ENCODE peak calls at places on chromosome 21, in eight cellular contexts. M is lung, R is upper lobe of left lung, N is upper lobe of right lung, E is GM23338, V is testis, T is breast epithelium, C is colonic mucosa. J is an unnamed sample.
A peak's percentile ranks its signal among the peaks of the same experiment; 100 is the strongest.

GRCh38 chr21:44473915-44474555 is 18.7 kb downstream of the LRRC3 start:
- DNase-seq in M (no peak), R (no peak), N (no peak), E (no peak), V (no peak), T (no peak), C (no peak), J (no peak)

GRCh38 chr21:8992731-8993174 is 1528.6 kb upstream of the TPTE start:
- DNase-seq in M (no peak), R (no peak), N (no peak), E (peak; percentile 72), V (no peak), T (no peak), C (no peak), J (no peak)

GRCh38 chr21:43192501-43193081 is 23.8 kb downstream of the CRYAA start:
- DNase-seq in M (no peak), R (peak; percentile 10), N (peak; percentile 44), E (no peak), V (peak; percentile 11), T (peak; percentile 22), C (peak; percentile 13), J (peak; percentile 35)

GRCh38 chr21:43284238-43284637 is 115.4 kb downstream of the CRYAA start:
- DNase-seq in M (no peak), R (no peak), N (no peak), E (no peak), V (no peak), T (no peak), C (no peak), J (no peak)

GRCh38 chr21:31872452-31873274 is at the start of gene HUNK:
- DNase-seq in M (peak; percentile 46), R (peak; percentile 44), N (peak; percentile 77), E (peak; percentile 73), V (peak; percentile 58), T (no peak), C (peak; percentile 68), J (peak; percentile 68)

GRCh38 chr21:38303300-38303699 is 46.5 kb downstream of the KCNJ15 start:
- DNase-seq in M (no peak), R (no peak), N (no peak), E (no peak), V (no peak), T (no peak), C (no peak), J (no peak)

GRCh38 chr21:29189358-29189757 is 58.9 kb downstream of the MAP3K7CL start:
- DNase-seq in M (no peak), R (no peak), N (no peak), E (no peak), V (no peak), T (no peak), C (no peak), J (no peak)

GRCh38 chr21:42654179-42654912 is 925 bp downstream of the PDE9A start:
- DNase-seq in M (no peak), R (peak; percentile 55), N (peak; percentile 63), E (peak; percentile 76), V (no peak), T (no peak), C (peak; percentile 43), J (no peak)

GRCh38 chr21:43194303-43195130 is 25.7 kb downstream of the CRYAA start:
- DNase-seq in M (no peak), R (peak; percentile 18), N (peak; percentile 53), E (no peak), V (peak; percentile 12), T (peak; percentile 47), C (peak; percentile 14), J (no peak)

GRCh38 chr21:21034046-21034445 is 35.8 kb downstream of the NCAM2 start:
- DNase-seq in M (no peak), R (no peak), N (no peak), E (no peak), V (no peak), T (no peak), C (no peak), J (no peak)

GRCh38 chr21:44368711-44369446 is 15.5 kb downstream of the TRPM2 start:
- DNase-seq in M (no peak), R (no peak), N (peak; percentile 63), E (peak; percentile 73), V (peak; percentile 18), T (peak; percentile 49), C (no peak), J (peak; percentile 47)

GRCh38 chr21:44517175-44517899 is 22.7 kb downstream of the KRTAP10-1 start:
- DNase-seq in M (no peak), R (no peak), N (peak; percentile 60), E (peak; percentile 55), V (peak; percentile 97), T (no peak), C (no peak), J (peak; percentile 69)

GRCh38 chr21:25496825-25497482 is 110.3 kb downstream of the MRPL39 start:
- DNase-seq in M (no peak), R (no peak), N (no peak), E (no peak), V (no peak), T (no peak), C (no peak), J (no peak)

GRCh38 chr21:27831821-27832569 is 865.1 kb upstream of the ADAMTS5 start:
- DNase-seq in M (no peak), R (no peak), N (no peak), E (no peak), V (no peak), T (no peak), C (no peak), J (no peak)

GRCh38 chr21:37220981-37221664 is 46.0 kb downstream of the VPS26C start:
- DNase-seq in M (peak; percentile 96), R (peak; percentile 99), N (peak; percentile 98), E (peak; percentile 95), V (peak; percentile 98), T (peak; percentile 85), C (peak; percentile 95), J (peak; percentile 92)
- H3K4me1 ChIP-seq in M (no peaks in the 10 kb centered on the region), R (peaks cover 16% of the 10 kb centered on the region), N (peaks cover 9% of the 10 kb centered on the region), E (no peaks in the 10 kb centered on the region), V (peaks cover 4% of the 10 kb centered on the region), T (no peaks in the 10 kb centered on the region), C (no peaks in the 10 kb centered on the region), J (no peaks in the 10 kb centered on the region)

DNA sequence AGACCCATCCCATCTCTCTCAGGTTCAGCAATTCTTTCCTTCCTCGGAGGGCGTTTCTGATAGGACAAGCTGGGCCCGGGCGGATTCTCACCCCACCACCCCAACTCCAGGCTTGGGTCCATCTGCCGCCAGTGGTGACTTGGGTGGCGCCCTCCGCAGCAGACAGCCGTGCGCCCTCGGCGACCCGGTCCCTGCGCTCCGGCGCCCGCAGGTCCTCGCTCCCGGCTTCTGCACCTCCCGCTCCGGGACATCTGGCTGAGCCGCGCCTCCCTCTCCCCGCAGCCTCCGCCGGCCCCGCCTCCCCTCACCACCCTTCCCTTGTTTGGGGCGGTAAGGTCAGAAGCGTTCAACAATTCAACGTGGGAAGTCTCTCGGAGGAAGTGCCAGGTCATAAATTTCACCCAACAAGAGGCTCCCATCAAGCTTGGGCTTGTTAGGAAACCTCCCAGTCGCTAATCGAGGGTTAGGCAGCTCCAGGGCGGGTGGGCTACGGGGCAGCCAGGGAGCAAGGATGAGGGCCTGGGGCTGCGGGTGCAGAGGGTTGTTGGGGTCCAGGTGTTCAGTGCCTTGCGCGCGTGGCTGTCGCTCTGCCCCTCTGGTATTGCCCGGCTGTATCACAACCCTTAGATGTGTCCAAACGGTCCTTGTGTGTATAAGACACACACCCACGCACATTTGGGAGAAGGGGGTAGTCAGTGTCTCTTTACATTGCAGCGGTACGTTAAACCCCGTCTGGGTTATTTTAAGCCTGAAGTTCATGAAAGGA is 39.8 kb downstream of the OLIG1 start:
- DNase-seq in M (no peak), R (peak; percentile 25), N (no peak), E (peak; percentile 75), V (no peak), T (no peak), C (no peak), J (no peak)
- H3K4me3 ChIP-seq in M (no peak overlapping the region), R (no peak overlapping the region), N (no peak overlapping the region), E (peak overlapping the region; percentile 62), V (no peak overlapping the region), T (peak overlapping the region; percentile 49), C (no peak overlapping the region), J (no peak overlapping the region)

GRCh38 chr21:35617491-35617890 is 442.8 kb downstream of the SETD4 start:
- DNase-seq in M (no peak), R (no peak), N (no peak), E (no peak), V (no peak), T (no peak), C (no peak), J (no peak)

GRCh38 chr21:35614412-35614901 is 445.9 kb downstream of the SETD4 start:
- DNase-seq in M (no peak), R (no peak), N (no peak), E (no peak), V (no peak), T (no peak), C (no peak), J (no peak)

GRCh38 chr21:35615325-35615724 is 445.0 kb downstream of the SETD4 start:
- DNase-seq in M (no peak), R (no peak), N (no peak), E (no peak), V (no peak), T (no peak), C (no peak), J (no peak)

GRCh38 chr21:35619184-35619583 is 441.1 kb downstream of the SETD4 start:
- DNase-seq in M (no peak), R (no peak), N (no peak), E (no peak), V (no peak), T (no peak), C (no peak), J (no peak)

DNA sequence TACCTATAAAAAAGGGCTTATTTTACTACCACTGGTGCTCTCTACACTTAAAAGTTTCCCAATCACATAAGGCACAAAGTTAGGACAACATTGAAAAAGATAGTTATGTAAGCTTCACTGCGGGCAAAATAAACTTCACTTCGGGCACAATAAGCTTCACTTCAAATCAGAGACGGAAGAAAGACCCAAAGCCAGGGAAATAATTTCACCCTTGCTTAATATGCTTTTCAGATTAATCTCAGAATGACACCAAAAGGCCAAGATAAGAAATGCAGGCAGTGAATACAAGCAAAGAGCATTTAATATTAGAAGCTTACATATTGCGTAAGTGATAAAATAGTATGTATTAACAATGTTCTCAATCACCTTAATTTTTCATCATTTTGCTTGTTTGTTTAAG is 444.2 kb downstream of the SETD4 start:
- DNase-seq in M (no peak), R (no peak), N (no peak), E (no peak), V (no peak), T (no peak), C (no peak), J (no peak)
- TF ChIP-seq CTCF in M (no peak), R (peak; percentile 29), N (peak; percentile 51), E (no peak), V (no peak), T (peak; percentile 19), C (no peak), J (no peak)

GRCh38 chr21:46051379-46051770 is 46.5 kb upstream of the COL6A2 start:
- DNase-seq in M (no peak), R (no peak), N (no peak), E (no peak), V (no peak), T (no peak), C (no peak), J (no peak)
- H3K4me1 ChIP-seq in M (peaks cover 1% of the 10 kb centered on the region), R (no peaks in the 10 kb centered on the region), N (peaks cover 17% of the 10 kb centered on the region), E (peaks cover 11% of the 10 kb centered on the region), V (peaks cover 27% of the 10 kb centered on the region), T (peaks cover 12% of the 10 kb centered on the region), C (no peaks in the 10 kb centered on the region), J (no peaks in the 10 kb centered on the region)